ENCODE peak calls at places on chromosomes 4 and X, in seven cellular contexts. One of them, this sample, is unnamed.

GRCh38 chr4:77045490-77045889 is 30.3 kb downstream of the CCNI start:
- DNase-seq in K562: no peak
- DNase-seq in transverse colon: no peak
- DNase-seq in heart left ventricle: no peak
- DNase-seq in suprapubic skin: no peak
- DNase-seq in A549: no peak
- DNase-seq in adrenal gland: no peak
- DNase-seq in this sample: no peak

GRCh38 chr4:21415728-21416127 is 532.8 kb downstream of the KCNIP4 start:
- DNase-seq in K562: no peak
- DNase-seq in transverse colon: no peak
- DNase-seq in heart left ventricle: no peak
- DNase-seq in suprapubic skin: no peak
- DNase-seq in A549: no peak
- DNase-seq in adrenal gland: no peak
- DNase-seq in this sample: no peak

GRCh38 chr4:3684546-3684945 is 81.6 kb upstream of the ADRA2C start:
- DNase-seq in K562: no peak
- DNase-seq in transverse colon: no peak
- DNase-seq in heart left ventricle: no peak
- DNase-seq in suprapubic skin: peak; percentile 29
- DNase-seq in A549: no peak
- DNase-seq in adrenal gland: no peak
- DNase-seq in this sample: no peak

GRCh38 chrX:18389968-18390367 is 35.4 kb upstream of the CDKL5 start:
- DNase-seq in K562: no peak
- DNase-seq in transverse colon: no peak
- DNase-seq in heart left ventricle: no peak
- DNase-seq in suprapubic skin: no peak
- DNase-seq in A549: peak; percentile 30
- DNase-seq in adrenal gland: no peak
- DNase-seq in this sample: no peak

GRCh38 chr4:105061136-105061696 is 85.5 kb upstream of the TET2 start:
- DNase-seq in K562: peak; percentile 7
- DNase-seq in transverse colon: peak; percentile 19
- DNase-seq in heart left ventricle: no peak
- DNase-seq in suprapubic skin: no peak
- DNase-seq in A549: no peak
- DNase-seq in adrenal gland: peak; percentile 11
- DNase-seq in this sample: no peak

GRCh38 chr4:20698382-20698781 is 1.9 kb upstream of the PACRGL start:
- DNase-seq in K562: peak; percentile 9
- DNase-seq in transverse colon: no peak
- DNase-seq in heart left ventricle: no peak
- DNase-seq in suprapubic skin: no peak
- DNase-seq in A549: no peak
- DNase-seq in adrenal gland: no peak
- DNase-seq in this sample: no peak

GRCh38 chrX:109925656-109926055 is 77.3 kb upstream of the TMEM164 start:
- DNase-seq in K562: no peak
- DNase-seq in transverse colon: no peak
- DNase-seq in heart left ventricle: no peak
- DNase-seq in suprapubic skin: no peak
- DNase-seq in A549: no peak
- DNase-seq in adrenal gland: no peak
- DNase-seq in this sample: no peak

GRCh38 chr4:2284161-2284933 is 22.4 kb upstream of the MXD4 start:
- DNase-seq in K562: no peak
- DNase-seq in transverse colon: no peak
- DNase-seq in heart left ventricle: no peak
- DNase-seq in suprapubic skin: peak; percentile 37
- DNase-seq in A549: no peak
- DNase-seq in adrenal gland: peak; percentile 1
- DNase-seq in this sample: no peak

GRCh38 chr4:183596056-183596757 is 62.8 kb downstream of the RWDD4 start:
- DNase-seq in K562: no peak
- DNase-seq in transverse colon: no peak
- DNase-seq in heart left ventricle: no peak
- DNase-seq in suprapubic skin: no peak
- DNase-seq in A549: no peak
- DNase-seq in adrenal gland: no peak
- DNase-seq in this sample: no peak

GRCh38 chr4:41575207-41575606 is 37.2 kb downstream of the LIMCH1 start:
- DNase-seq in K562: no peak
- DNase-seq in transverse colon: no peak
- DNase-seq in heart left ventricle: no peak
- DNase-seq in suprapubic skin: no peak
- DNase-seq in A549: no peak
- DNase-seq in adrenal gland: no peak
- DNase-seq in this sample: no peak

DNA sequence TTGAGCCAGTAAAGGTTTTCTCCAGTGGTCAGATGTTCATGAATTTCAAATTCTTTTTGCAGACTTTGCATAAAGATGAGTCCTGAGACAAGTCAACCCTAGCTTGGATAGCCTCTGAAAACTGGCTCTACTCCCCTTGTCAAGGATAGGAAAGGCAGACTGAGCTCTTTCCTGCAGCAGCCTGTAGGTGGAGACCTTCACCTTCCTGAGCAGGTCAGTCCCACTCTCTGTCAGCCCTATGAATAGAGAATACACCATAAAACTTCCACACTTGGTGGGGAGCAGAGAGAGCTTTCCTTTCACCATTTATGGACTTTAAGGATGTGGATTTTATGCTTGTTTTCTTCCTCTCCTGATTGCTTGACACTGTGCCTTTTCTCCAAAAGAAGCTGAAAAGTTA is 41.9 kb downstream of the PCDH19 start:
- DNase-seq in K562: peak; percentile 5
- DNase-seq in transverse colon: no peak
- DNase-seq in heart left ventricle: no peak
- DNase-seq in suprapubic skin: no peak
- DNase-seq in A549: peak; percentile 5
- DNase-seq in adrenal gland: no peak
- DNase-seq in this sample: peak; percentile 15
- TF ChIP-seq CTCF in K562: peak; percentile 30
- TF ChIP-seq CTCF in transverse colon: no peak
- TF ChIP-seq CTCF in heart left ventricle: no peak
- TF ChIP-seq CTCF in suprapubic skin: no peak
- TF ChIP-seq CTCF in A549: peak; percentile 22
- TF ChIP-seq CTCF in adrenal gland: no peak
- TF ChIP-seq CTCF in this sample: no peak

GRCh38 chrX:132491191-132491590 is 2.4 kb upstream of the MBNL3 start:
- DNase-seq in K562: no peak
- DNase-seq in transverse colon: peak; percentile 22
- DNase-seq in heart left ventricle: no peak
- DNase-seq in suprapubic skin: no peak
- DNase-seq in A549: no peak
- DNase-seq in adrenal gland: peak; percentile 13
- DNase-seq in this sample: peak; percentile 19

GRCh38 chrX:132488092-132488749 is 617 bp downstream of the MBNL3 start:
- DNase-seq in K562: no peak
- DNase-seq in transverse colon: peak; percentile 33
- DNase-seq in heart left ventricle: no peak
- DNase-seq in suprapubic skin: no peak
- DNase-seq in A549: no peak
- DNase-seq in adrenal gland: peak; percentile 35
- DNase-seq in this sample: no peak

GRCh38 chrX:132489256-132490085 is 633 bp upstream of the MBNL3 start:
- DNase-seq in K562: no peak
- DNase-seq in transverse colon: peak; percentile 81
- DNase-seq in heart left ventricle: peak; percentile 37
- DNase-seq in suprapubic skin: peak; percentile 78
- DNase-seq in A549: no peak
- DNase-seq in adrenal gland: peak; percentile 73
- DNase-seq in this sample: peak; percentile 55

GRCh38 chrX:132490086-132490419 is 1.2 kb upstream of the MBNL3 start:
- DNase-seq in K562: no peak
- DNase-seq in transverse colon: peak; percentile 18
- DNase-seq in heart left ventricle: no peak
- DNase-seq in suprapubic skin: no peak
- DNase-seq in A549: no peak
- DNase-seq in adrenal gland: no peak
- DNase-seq in this sample: no peak

GRCh38 chrX:132488819-132489255 is at the start of gene MBNL3:
- DNase-seq in K562: no peak
- DNase-seq in transverse colon: peak; percentile 68
- DNase-seq in heart left ventricle: peak; percentile 17
- DNase-seq in suprapubic skin: no peak
- DNase-seq in A549: no peak
- DNase-seq in adrenal gland: peak; percentile 59
- DNase-seq in this sample: peak; percentile 68
- TF ChIP-seq POLR2A in K562: no peak
- TF ChIP-seq POLR2A in transverse colon: no peak
- TF ChIP-seq POLR2A in heart left ventricle: no peak
- TF ChIP-seq POLR2A in suprapubic skin: no peak
- TF ChIP-seq POLR2A in A549: no peak
- TF ChIP-seq POLR2A in adrenal gland: no peak
- TF ChIP-seq POLR2A in this sample: no peak

DNA sequence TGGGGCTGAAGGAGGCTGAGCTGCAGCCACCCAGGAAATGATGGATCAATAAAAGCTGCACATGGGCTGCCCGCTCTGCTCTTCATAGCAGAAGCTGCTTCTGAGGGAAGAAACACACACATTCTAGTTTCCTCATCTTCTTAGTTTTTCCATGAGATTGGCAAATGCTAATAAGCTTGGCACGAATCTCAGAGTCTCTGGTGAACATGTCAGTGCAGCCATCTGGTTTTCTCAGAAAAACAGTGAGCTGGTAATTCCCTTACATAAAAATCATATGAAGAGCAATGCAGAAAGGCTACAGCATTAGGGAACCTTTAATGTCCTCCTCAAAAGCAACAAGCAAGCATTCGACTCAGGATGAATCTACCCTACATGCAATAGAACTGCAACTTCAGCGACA is 69.9 kb downstream of the GATB start:
- DNase-seq in K562: no peak
- DNase-seq in transverse colon: no peak
- DNase-seq in heart left ventricle: no peak
- DNase-seq in suprapubic skin: no peak
- DNase-seq in A549: no peak
- DNase-seq in adrenal gland: no peak
- DNase-seq in this sample: no peak
- H3K4me1 ChIP-seq in K562: no peaks in the 10 kb centered on the region
- H3K4me1 ChIP-seq in transverse colon: no peaks in the 10 kb centered on the region
- H3K4me1 ChIP-seq in heart left ventricle: peaks cover 77% of the 10 kb centered on the region
- H3K4me1 ChIP-seq in suprapubic skin: peaks cover 68% of the 10 kb centered on the region
- H3K4me1 ChIP-seq in A549: no peaks in the 10 kb centered on the region
- H3K4me1 ChIP-seq in adrenal gland: no peaks in the 10 kb centered on the region
- H3K4me1 ChIP-seq in this sample: peaks cover 39% of the 10 kb centered on the region

GRCh38 chr4:6939761-6940743 is 30.4 kb downstream of the TBC1D14 start:
- DNase-seq in K562: peak; percentile 33
- DNase-seq in transverse colon: no peak
- DNase-seq in heart left ventricle: no peak
- DNase-seq in suprapubic skin: no peak
- DNase-seq in A549: no peak
- DNase-seq in adrenal gland: peak; percentile 41
- DNase-seq in this sample: no peak

GRCh38 chr4:6937201-6937600 is 27.6 kb downstream of the TBC1D14 start:
- DNase-seq in K562: no peak
- DNase-seq in transverse colon: no peak
- DNase-seq in heart left ventricle: no peak
- DNase-seq in suprapubic skin: no peak
- DNase-seq in A549: no peak
- DNase-seq in adrenal gland: no peak
- DNase-seq in this sample: no peak

GRCh38 chr4:6937748-6938147 is 28.1 kb downstream of the TBC1D14 start:
- DNase-seq in K562: no peak
- DNase-seq in transverse colon: no peak
- DNase-seq in heart left ventricle: no peak
- DNase-seq in suprapubic skin: no peak
- DNase-seq in A549: no peak
- DNase-seq in adrenal gland: no peak
- DNase-seq in this sample: no peak

GRCh38 chr4:6938758-6939201 is 29.2 kb downstream of the TBC1D14 start:
- DNase-seq in K562: no peak
- DNase-seq in transverse colon: no peak
- DNase-seq in heart left ventricle: no peak
- DNase-seq in suprapubic skin: no peak
- DNase-seq in A549: no peak
- DNase-seq in adrenal gland: no peak
- DNase-seq in this sample: peak; percentile 22

DNA sequence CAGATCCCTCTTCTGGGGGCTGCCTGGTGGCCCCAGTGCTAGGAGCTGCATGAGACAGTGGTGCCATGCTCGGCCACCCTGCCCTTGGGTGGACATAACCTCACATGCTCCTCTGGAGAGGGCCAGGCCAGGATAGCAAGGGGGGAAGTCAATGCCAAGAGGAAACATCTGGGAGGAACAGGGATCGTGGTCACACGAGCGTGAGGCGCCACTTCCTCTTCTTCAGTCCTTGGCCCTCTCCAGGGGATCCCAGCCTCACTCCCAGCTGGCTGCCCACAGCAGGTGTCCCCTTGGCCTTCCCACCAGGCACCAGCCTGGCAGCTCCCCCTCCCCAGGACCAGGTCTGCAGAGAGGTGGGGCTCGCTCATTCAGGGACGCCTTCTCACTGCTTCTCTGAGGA is 28.6 kb downstream of the TBC1D14 start:
- DNase-seq in K562: no peak
- DNase-seq in transverse colon: no peak
- DNase-seq in heart left ventricle: peak; percentile 51
- DNase-seq in suprapubic skin: no peak
- DNase-seq in A549: no peak
- DNase-seq in adrenal gland: peak; percentile 42
- DNase-seq in this sample: peak; percentile 32
- TF ChIP-seq CTCF in K562: no peak
- TF ChIP-seq CTCF in transverse colon: no peak
- TF ChIP-seq CTCF in heart left ventricle: no peak
- TF ChIP-seq CTCF in suprapubic skin: no peak
- TF ChIP-seq CTCF in A549: no peak
- TF ChIP-seq CTCF in adrenal gland: no peak
- TF ChIP-seq CTCF in this sample: no peak

GRCh38 chrX:41085105-41085882 is at the start of gene USP9X:
- DNase-seq in K562: peak; percentile 87
- DNase-seq in transverse colon: peak; percentile 95
- DNase-seq in heart left ventricle: peak; percentile 91
- DNase-seq in suprapubic skin: peak; percentile 95
- DNase-seq in A549: peak; percentile 51
- DNase-seq in adrenal gland: peak; percentile 96
- DNase-seq in this sample: peak; percentile 89
- TF ChIP-seq POLR2A in K562: peak; percentile 34
- TF ChIP-seq POLR2A in transverse colon: peak; percentile 64
- TF ChIP-seq POLR2A in heart left ventricle: peak; percentile 72
- TF ChIP-seq POLR2A in suprapubic skin: no peak
- TF ChIP-seq POLR2A in A549: peak; percentile 18
- TF ChIP-seq POLR2A in adrenal gland: peak; percentile 79
- TF ChIP-seq POLR2A in this sample: peak; percentile 7

GRCh38 chr4:1047106-1047975 is 35.9 kb downstream of the FGFRL1 start:
- DNase-seq in K562: no peak
- DNase-seq in transverse colon: peak; percentile 38
- DNase-seq in heart left ventricle: peak; percentile 10
- DNase-seq in suprapubic skin: peak; percentile 73
- DNase-seq in A549: no peak
- DNase-seq in adrenal gland: peak; percentile 13
- DNase-seq in this sample: no peak
- H3K4me1 ChIP-seq in K562: peaks cover 65% of the 10 kb centered on the region
- H3K4me1 ChIP-seq in transverse colon: peaks cover 24% of the 10 kb centered on the region
- H3K4me1 ChIP-seq in heart left ventricle: peaks cover 21% of the 10 kb centered on the region
- H3K4me1 ChIP-seq in suprapubic skin: peaks cover 37% of the 10 kb centered on the region
- H3K4me1 ChIP-seq in A549: peaks cover 32% of the 10 kb centered on the region
- H3K4me1 ChIP-seq in adrenal gland: peaks cover 5% of the 10 kb centered on the region
- H3K4me1 ChIP-seq in this sample: peaks cover 10% of the 10 kb centered on the region

GRCh38 chrX:129755779-129756650 is 17.2 kb downstream of the XPNPEP2 start:
- DNase-seq in K562: peak; percentile 22
- DNase-seq in transverse colon: no peak
- DNase-seq in heart left ventricle: no peak
- DNase-seq in suprapubic skin: no peak
- DNase-seq in A549: no peak
- DNase-seq in adrenal gland: no peak
- DNase-seq in this sample: no peak
- TF ChIP-seq CTCF in K562: peak; percentile 28
- TF ChIP-seq CTCF in transverse colon: no peak
- TF ChIP-seq CTCF in heart left ventricle: no peak
- TF ChIP-seq CTCF in suprapubic skin: no peak
- TF ChIP-seq CTCF in A549: no peak
- TF ChIP-seq CTCF in adrenal gland: no peak
- TF ChIP-seq CTCF in this sample: no peak